ENCODE peak calls at places on chromosomes 13 and 19, in seven cellular contexts. V is NCI-H524; N is tibial nerve; S is activated CD8-positive, alpha-beta T cell treated with anti-CD3 and anti-CD28 coated beads for 36 hours; Y is stimulated activated CD8-positive, alpha-beta memory T cell treated with anti-CD3 and anti-CD28 coated beads, Interleukin-12 subunit alpha, Interleukin-12 subunit beta, amount 100 ng/mL, for 4 hours; K is cardiac fibroblast; D is central memory CD8-positive, alpha-beta T cell. H is an unnamed sample.

GRCh38 chr13:57970404-57970803 is 338.9 kb downstream of the PCDH17 start:
- DNase-seq in V (no peak), N (no peak), S (no peak), Y (no peak), K (no peak), D (no peak), H (no peak)

GRCh38 chr13:77740931-77741586 is 43.6 kb downstream of the SLAIN1 start:
- DNase-seq in V (no peak), N (no peak), S (no peak), Y (no peak), K (no peak), D (no peak), H (no peak)

GRCh38 chr13:26785845-26786630 is 25.5 kb upstream of the GPR12 start:
- DNase-seq in V (no peak), N (peak), S (peak), Y (no peak), K (peak), D (peak), H (no peak)

GRCh38 chr19:18282788-18283141 is 1.3 kb upstream of the JUND start:
- DNase-seq in V (no peak), N (no peak), S (peak), Y (no peak), K (no peak), D (no peak), H (no peak)

GRCh38 chr19:48807590-48808308 is 3.1 kb downstream of the BCAT2 start:
- DNase-seq in V (no peak), N (no peak), S (no peak), Y (no peak), K (no peak), D (no peak), H (no peak)

GRCh38 chr13:26037302-26037701 is 14.5 kb downstream of the SHISA2 start:
- DNase-seq in V (peak), N (no peak), S (peak), Y (no peak), K (peak), D (no peak), H (no peak)

GRCh38 chr13:83220241-83220640 is 662.0 kb downstream of the SLITRK1 start:
- DNase-seq in V (no peak), N (no peak), S (no peak), Y (no peak), K (no peak), D (no peak), H (no peak)

GRCh38 chr19:13027031-13027430 is 31.8 kb downstream of the NFIX start:
- DNase-seq in V (no peak), N (no peak), S (no peak), Y (no peak), K (no peak), D (no peak), H (no peak)

GRCh38 chr19:13060233-13060963 is 42.3 kb downstream of the LYL1 start:
- DNase-seq in V (no peak), N (no peak), S (no peak), Y (no peak), K (peak), D (no peak), H (no peak)

GRCh38 chr13:103104340-103104739 is 38.1 kb upstream of the SLC10A2 start:
- DNase-seq in V (no peak), N (no peak), S (no peak), Y (no peak), K (no peak), D (no peak), H (no peak)

GRCh38 chr13:74103196-74103595 is 31.0 kb downstream of the KLF12 start:
- DNase-seq in V (no peak), N (no peak), S (no peak), Y (no peak), K (no peak), D (no peak), H (no peak)

GRCh38 chr19:35125270-35125717 is 9.6 kb downstream of the LGI4 start:
- DNase-seq in V (no peak), N (no peak), S (no peak), Y (no peak), K (no peak), D (no peak), H (no peak)

GRCh38 chr19:4518345-4519171 is at the start of gene PLIN4:
- DNase-seq in V (no peak), N (no peak), S (no peak), Y (no peak), K (peak), D (no peak), H (no peak)

GRCh38 chr13:102877285-102877684 is 31.5 kb downstream of the ERCC5 start:
- DNase-seq in V (no peak), N (no peak), S (no peak), Y (no peak), K (peak), D (no peak), H (no peak)

GRCh38 chr19:33063356-33064116 is 1.2 kb downstream of the RHPN2 start:
- DNase-seq in V (no peak), N (no peak), S (no peak), Y (no peak), K (peak), D (no peak), H (no peak)

GRCh38 chr19:50328257-50329145 is 676 bp downstream of the KCNC3 start:
- DNase-seq in V (no peak), N (no peak), S (peak), Y (no peak), K (peak), D (no peak), H (no peak)

GRCh38 chr19:30047355-30047895 is 105.4 kb downstream of the URI1 start:
- DNase-seq in V (no peak), N (no peak), S (no peak), Y (no peak), K (no peak), D (no peak), H (no peak)

GRCh38 chr13:112854321-112854720 is 114.7 kb upstream of the MCF2L start:
- DNase-seq in V (no peak), N (no peak), S (no peak), Y (no peak), K (no peak), D (no peak), H (no peak)

GRCh38 chr19:29810504-29810871 is 1.3 kb upstream of the CCNE1 start:
- DNase-seq in V (no peak), N (peak), S (peak), Y (no peak), K (peak), D (no peak), H (no peak)

GRCh38 chr19:1512671-1513491 is at the start of gene ADAMTSL5:
- DNase-seq in V (no peak), N (no peak), S (peak), Y (peak), K (peak), D (no peak), H (no peak)

GRCh38 chr19:40945645-40946044 is 45.4 kb upstream of the CYP2B6 start:
- DNase-seq in V (no peak), N (no peak), S (no peak), Y (no peak), K (no peak), D (no peak), H (no peak)

GRCh38 chr19:50723069-50723468 is at the start of gene CLEC11A:
- DNase-seq in V (no peak), N (peak), S (no peak), Y (no peak), K (peak), D (no peak), H (no peak)

GRCh38 chr13:26480246-26480855 is 77.1 kb upstream of the WASF3 start:
- DNase-seq in V (no peak), N (no peak), S (no peak), Y (no peak), K (peak), D (no peak), H (no peak)

GRCh38 chr13:69755101-69755500 is 352.5 kb upstream of the ATXN8OS start:
- DNase-seq in V (no peak), N (no peak), S (no peak), Y (no peak), K (no peak), D (no peak), H (no peak)

GRCh38 chr13:29543230-29544215 is 52.0 kb downstream of the SLC7A1 start:
- DNase-seq in V (no peak), N (no peak), S (peak), Y (no peak), K (no peak), D (no peak), H (no peak)

GRCh38 chr13:19601749-19602725 is 31.4 kb upstream of the MPHOSPH8 start:
- DNase-seq in V (peak), N (no peak), S (peak), Y (peak), K (peak), D (no peak), H (no peak)